ENCODE peak calls at places on chromosome 10, in six cellular contexts. H is CD4-positive, alpha-beta memory T cell; P is lower lobe of right lung; X is adrenal gland; A is fibroblast of lung; E is GM23338. I is an unnamed sample. For H3K4me1, the result is how much of the 10 kb centered on the place peaks cover.

GRCh38 chr10:48215148-48215982 is 59.1 kb downstream of the FRMPD2 start:
- DNase-seq in H (no peak), E (peak), A (peak), X (peak), P (no peak), I (no peak)

GRCh38 chr10:120336910-120337540 is 120.0 kb upstream of the PLPP4 start:
- DNase-seq in P (peak), H (peak), A (peak), X (peak), E (peak), I (no peak)

GRCh38 chr10:112804036-112804435 is 146.0 kb upstream of the TCF7L2 start:
- DNase-seq in E (peak), P (no peak), H (no peak), X (no peak), A (no peak), I (no peak)

GRCh38 chr10:36462194-36462593 is 663.2 kb upstream of the ANKRD30A start:
- DNase-seq in H (no peak), X (no peak), P (no peak), A (no peak), E (no peak), I (no peak)

GRCh38 chr10:90709727-90710126 is 148.1 kb downstream of the HTR7 start:
- DNase-seq in P (no peak), A (no peak), X (no peak), H (no peak), E (no peak), I (no peak)

GRCh38 chr10:96129387-96130325 is at the start of gene ZNF518A:
- DNase-seq in X (peak), H (peak), E (peak), A (peak), P (peak), I (peak)

GRCh38 chr10:5903563-5903962 is 13.5 kb downstream of the FBH1 start:
- DNase-seq in H (no peak), P (no peak), X (no peak), E (no peak), A (no peak), I (no peak)

GRCh38 chr10:86188326-86188725 is 178.3 kb downstream of the GRID1 start:
- DNase-seq in E (no peak), X (no peak), A (no peak), P (no peak), H (no peak), I (no peak)

GRCh38 chr10:85012305-85012704 is 683.9 kb downstream of the CCSER2 start:
- DNase-seq in X (no peak), P (no peak), E (no peak), H (no peak), A (no peak), I (no peak)

GRCh38 chr10:68561804-68562649 is 1.9 kb downstream of the TET1 start:
- DNase-seq in P (no peak), A (peak), E (peak), H (no peak), X (no peak), I (no peak)

GRCh38 chr10:35895331-35895730 is 253.2 kb upstream of the FZD8 start:
- DNase-seq in E (no peak), H (no peak), A (no peak), P (no peak), X (no peak), I (no peak)

GRCh38 chr10:117699436-117700075 is 157.0 kb downstream of the EMX2 start:
- DNase-seq in P (no peak), A (no peak), X (no peak), H (no peak), E (no peak), I (no peak)

GRCh38 chr10:52491246-52492000 is 177.3 kb downstream of the DKK1 start:
- DNase-seq in X (no peak), P (no peak), A (peak), E (no peak), H (no peak), I (no peak)

GRCh38 chr10:71069909-71070666 is 142.3 kb upstream of the UNC5B start:
- DNase-seq in H (no peak), P (no peak), E (no peak), X (no peak), A (no peak), I (no peak)

GRCh38 chr10:130491698-130492050 is 355.5 kb downstream of the GLRX3 start:
- DNase-seq in A (no peak), E (no peak), X (no peak), H (no peak), P (no peak), I (no peak)

GRCh38 chr10:60944159-60944909 is at the start of gene RHOBTB1:
- DNase-seq in A (peak), X (peak), H (peak), P (peak), E (peak), I (peak)

GRCh38 chr10:132471484-132471883 is 66.1 kb upstream of the INPP5A start:
- DNase-seq in P (peak), A (no peak), H (no peak), E (no peak), X (no peak), I (no peak)

GRCh38 chr10:110534571-110534970 is 32.9 kb upstream of the SMC3 start:
- DNase-seq in H (no peak), X (no peak), P (no peak), E (no peak), A (no peak), I (no peak)

GRCh38 chr10:110531687-110532086 is 34.0 kb downstream of the DUSP5 start:
- DNase-seq in H (no peak), P (no peak), A (no peak), E (no peak), X (no peak), I (no peak)

GRCh38 chr10:110540038-110540437 is 27.5 kb upstream of the SMC3 start:
- DNase-seq in H (no peak), E (no peak), P (no peak), X (no peak), A (no peak), I (no peak)

GRCh38 chr10:110533149-110533548 is 34.3 kb upstream of the SMC3 start:
- DNase-seq in E (no peak), X (no peak), H (no peak), A (no peak), P (no peak), I (no peak)

DNA sequence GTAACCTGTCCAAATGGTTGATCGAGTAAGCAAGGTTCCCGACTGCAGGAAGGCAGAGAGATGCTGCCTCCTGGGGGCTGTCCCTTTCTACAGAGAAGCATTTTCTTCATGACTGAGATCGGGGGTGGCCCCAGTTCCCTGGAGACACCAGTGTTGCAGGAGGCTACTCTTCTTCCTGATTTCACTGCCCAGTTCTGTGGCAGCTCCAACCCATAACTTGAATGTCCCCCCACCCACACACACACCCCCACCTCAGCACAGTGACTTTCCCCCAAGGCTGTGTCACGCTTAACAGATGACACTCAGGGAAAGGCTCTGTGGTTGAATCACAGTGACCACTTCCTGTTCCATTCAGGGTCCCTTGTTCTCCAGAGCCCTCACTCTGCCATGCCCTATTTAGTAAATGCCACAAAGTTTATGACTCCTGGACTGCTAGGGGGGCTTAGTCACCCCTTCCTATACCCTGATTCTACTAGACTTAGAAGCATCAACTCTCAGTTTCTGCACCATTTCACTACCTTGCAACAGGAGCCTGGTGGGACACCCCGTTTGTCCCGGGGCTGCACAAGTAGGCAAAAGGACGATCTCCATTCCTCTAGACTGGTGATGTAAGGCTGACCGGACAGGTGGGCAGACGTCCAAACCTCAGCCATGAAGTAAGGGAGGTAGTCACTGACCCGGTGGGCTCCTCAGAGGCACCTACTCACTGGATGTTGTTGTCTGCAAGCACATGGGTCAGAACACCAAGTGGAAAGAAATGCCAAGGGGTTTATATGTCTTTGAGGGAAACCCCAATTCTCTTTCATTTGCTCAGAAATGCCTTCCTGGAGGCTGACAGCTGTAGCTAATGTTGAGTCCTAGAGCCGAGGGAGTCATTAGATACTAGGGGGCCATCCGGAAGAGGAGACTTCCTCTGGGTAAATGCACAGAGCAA is 31.3 kb upstream of the SMC3 start:
- DNase-seq in A (peak), E (peak), H (peak), P (peak), X (no peak), I (no peak)
- H3K4me3 ChIP-seq in A (no peak), E (no peak), H (no peak), P (no peak), X (no peak), I (no peak)

GRCh38 chr10:21511931-21512330 is 13.6 kb downstream of the SKIDA1 start:
- DNase-seq in P (no peak), A (peak), X (no peak), E (no peak), H (no peak), I (no peak)
- H3K4me1 ChIP-seq in P (under half), A (under half), X (under half), E (half or more), H (under half), I (under half)

DNA sequence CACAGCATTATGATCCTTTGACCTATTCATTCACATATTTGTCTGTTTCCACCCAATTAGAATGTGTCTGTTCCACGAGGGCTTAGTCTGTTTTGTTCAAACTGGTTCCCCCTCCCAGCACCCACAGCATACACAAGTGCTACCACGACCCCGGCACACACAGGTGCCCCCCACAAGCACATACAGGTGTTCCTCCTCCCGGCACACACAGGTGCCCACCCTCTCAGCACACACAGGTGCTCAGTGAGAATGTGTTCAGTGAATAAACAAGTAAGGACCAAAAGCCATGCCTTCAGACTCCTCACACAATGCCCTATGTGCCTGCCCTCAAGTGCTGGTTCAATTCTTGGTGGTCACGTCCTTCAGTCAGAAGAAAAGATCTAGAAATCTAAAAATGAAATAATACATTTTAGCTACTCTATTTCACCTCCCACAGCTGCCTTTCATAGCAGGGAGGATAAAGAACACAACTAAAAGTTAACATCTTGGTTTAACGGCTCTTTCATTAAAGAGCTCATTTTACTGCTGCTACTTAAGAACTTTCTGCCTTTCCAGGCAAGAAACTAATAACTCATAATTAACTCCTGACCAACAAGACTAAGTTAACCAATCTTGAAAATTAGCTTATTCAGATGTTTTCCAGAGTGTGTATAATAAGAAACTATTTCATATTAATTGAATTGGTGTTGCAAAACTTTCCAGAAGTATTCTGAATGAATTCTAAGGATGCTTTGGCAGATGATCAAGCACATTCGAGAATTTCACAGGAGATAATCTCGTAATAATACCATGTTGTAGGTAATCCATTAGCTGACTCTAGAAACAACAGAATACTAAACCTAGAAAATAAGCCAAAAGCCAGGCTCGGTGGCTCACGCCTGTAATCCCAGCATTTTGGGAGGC is 2.3 kb downstream of the DNMBP start:
- DNase-seq in H (no peak), A (peak), X (no peak), E (no peak), P (no peak), I (no peak)
- H3K4me3 ChIP-seq in H (no peak), A (peak), X (peak), E (no peak), P (peak), I (no peak)

DNA sequence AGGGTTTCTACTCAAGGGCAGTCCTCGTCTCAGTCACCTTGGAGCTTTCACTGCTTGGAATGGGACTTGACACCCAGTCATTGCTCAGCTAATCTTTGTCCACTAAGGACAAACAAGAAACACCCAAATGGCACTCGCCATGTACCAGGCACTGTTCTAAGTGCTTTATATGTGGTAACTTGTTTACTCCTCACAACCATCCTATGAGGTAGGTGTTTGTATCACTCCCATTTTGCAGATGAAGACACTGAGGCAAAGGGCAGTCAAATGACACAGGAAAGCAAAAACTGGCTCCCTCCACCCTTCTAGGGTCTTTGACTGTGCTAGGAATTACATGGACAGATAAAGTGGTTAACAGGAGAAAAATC is 24.7 kb downstream of the DNAJB12 start:
- DNase-seq in H (no peak), X (no peak), E (no peak), A (no peak), P (no peak), I (no peak)
- H3K4me1 ChIP-seq in H (half or more), X (half or more), E (under half), A (under half), P (half or more), I (under half)

GRCh38 chr10:129464251-129464650 is 2.8 kb upstream of the MGMT start:
- DNase-seq in H (no peak), A (no peak), E (no peak), X (no peak), P (no peak), I (no peak)

GRCh38 chr10:129467346-129468119 is 492 bp downstream of the MGMT start:
- DNase-seq in P (peak), H (no peak), A (no peak), E (peak), X (no peak), I (no peak)

GRCh38 chr10:129468187-129468586 is 1.1 kb downstream of the MGMT start:
- DNase-seq in E (no peak), X (no peak), A (no peak), H (no peak), P (no peak), I (peak)

GRCh38 chr10:129466703-129467345 is at the start of gene MGMT:
- DNase-seq in H (peak), X (peak), P (peak), E (peak), A (peak), I (peak)

DNA sequence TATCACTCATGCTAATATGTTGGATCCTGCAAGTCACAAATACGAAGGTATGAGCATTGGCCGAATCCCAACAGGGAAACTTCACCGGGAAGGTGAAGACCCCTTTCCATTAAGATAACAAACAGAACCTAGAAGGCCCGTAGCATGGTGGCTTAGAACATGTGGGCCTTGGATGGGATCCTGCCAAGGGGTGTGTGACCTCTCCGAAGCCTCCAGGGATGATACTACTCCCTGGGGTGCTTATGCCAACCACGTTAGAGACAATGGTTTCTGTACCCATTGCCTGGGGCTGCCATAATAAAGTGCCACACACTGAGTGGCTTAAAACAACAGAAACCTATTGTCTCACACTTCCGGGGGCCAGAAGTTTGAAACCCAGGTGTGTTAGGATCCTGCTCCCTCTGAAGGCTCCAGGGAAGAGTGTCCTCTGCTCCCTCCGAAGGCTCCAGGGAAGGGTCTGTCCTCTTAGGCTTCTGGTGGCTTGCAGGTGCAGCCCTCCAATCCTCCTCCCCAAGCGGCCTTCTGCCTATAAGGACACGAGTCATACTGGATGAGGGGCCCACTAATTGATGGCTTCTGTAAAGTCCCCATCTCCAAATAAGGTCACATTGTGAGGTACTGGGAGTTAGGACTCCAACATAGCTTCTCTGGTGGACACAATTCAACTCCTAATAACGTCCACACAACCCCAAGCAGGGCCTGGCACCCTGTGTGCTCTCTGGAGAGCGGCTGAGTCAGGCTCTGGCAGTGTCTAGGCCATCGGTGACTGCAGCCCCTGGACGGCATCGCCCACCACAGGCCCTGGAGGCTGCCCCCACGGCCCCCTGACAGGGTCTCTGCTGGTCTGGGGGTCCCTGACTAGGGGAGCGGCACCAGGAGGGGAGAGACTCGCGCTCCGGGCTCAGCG is 992 bp upstream of the MGMT start:
- DNase-seq in X (peak), E (no peak), P (no peak), H (no peak), A (no peak), I (no peak)
- H3K4me3 ChIP-seq in X (peak), E (peak), P (peak), H (peak), A (peak), I (no peak)

GRCh38 chr10:79145517-79146470 is 77.0 kb downstream of the ZMIZ1 start:
- DNase-seq in E (no peak), H (no peak), A (no peak), P (no peak), X (no peak), I (peak)

GRCh38 chr10:79143879-79144278 is 75.1 kb downstream of the ZMIZ1 start:
- DNase-seq in E (no peak), P (no peak), A (no peak), X (no peak), H (no peak), I (no peak)

GRCh38 chr10:79146611-79147130 is 77.9 kb downstream of the ZMIZ1 start:
- DNase-seq in A (no peak), P (peak), H (no peak), E (no peak), X (peak), I (peak)

GRCh38 chr10:79144341-79145173 is 75.8 kb downstream of the ZMIZ1 start:
- DNase-seq in E (no peak), H (no peak), X (no peak), A (peak), P (no peak), I (no peak)

GRCh38 chr10:79145174-79145483 is 76.4 kb downstream of the ZMIZ1 start:
- DNase-seq in A (no peak), E (no peak), P (no peak), X (no peak), H (no peak), I (no peak)
- H3K4me1 ChIP-seq in A (half or more), E (under half), P (half or more), X (half or more), H (half or more), I (half or more)

GRCh38 chr10:8037941-8038894 is 16.3 kb upstream of the GATA3 start:
- DNase-seq in H (peak), E (no peak), A (no peak), P (no peak), X (no peak), I (no peak)
- H3K4me3 ChIP-seq in H (no peak), E (no peak), A (no peak), P (no peak), X (no peak), I (no peak)

GRCh38 chr10:30420266-30420665 is 13.7 kb upstream of the MAP3K8 start:
- DNase-seq in X (no peak), H (no peak), E (no peak), A (no peak), P (no peak), I (no peak)
- H3K4me1 ChIP-seq in X (under half), H (under half), E (under half), A (under half), P (under half), I (under half)

DNA sequence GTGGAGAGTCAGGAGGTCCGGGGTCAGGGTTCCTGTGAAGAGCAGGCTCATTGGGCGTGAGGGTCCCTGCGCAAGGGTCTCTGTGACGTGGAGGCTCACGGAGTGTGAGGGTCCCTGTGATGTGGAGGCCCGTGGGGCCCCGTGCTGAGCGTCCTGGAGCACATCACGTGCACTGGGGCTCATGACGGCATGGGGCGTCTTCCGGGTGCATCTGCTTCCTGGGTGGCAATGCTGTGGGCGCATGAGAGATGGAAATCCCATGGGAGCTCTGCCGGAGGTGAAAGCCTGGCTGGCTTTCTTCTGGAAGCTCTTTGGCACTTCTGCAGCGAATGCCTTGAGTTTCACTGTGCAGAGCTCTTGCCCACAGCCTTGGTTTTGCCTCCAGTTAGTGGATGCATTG is 71.4 kb downstream of the WDR37 start:
- DNase-seq in A (no peak), H (no peak), P (no peak), X (peak), E (no peak), I (no peak)
- H3K4me3 ChIP-seq in A (no peak), H (no peak), P (no peak), X (no peak), E (no peak), I (no peak)